ENCODE peak calls at places on chromosome 4, in five cellular contexts. K, F, Y, Q and E are unnamed samples.

GRCh38 chr4:73212982-73213730 is 45.4 kb downstream of the ANKRD17 start:
- DNase-seq in K (no peak), F (no peak), Y (no peak), Q (no peak), E (no peak)

GRCh38 chr4:102036619-102037376 is 246.3 kb downstream of the BANK1 start:
- DNase-seq in K (no peak), F (no peak), Y (peak; percentile 25), Q (no peak), E (no peak)

GRCh38 chr4:77466430-77466829 is 139.2 kb upstream of the CXCL13 start:
- DNase-seq in K (no peak), F (no peak), Y (no peak), Q (no peak), E (no peak)

GRCh38 chr4:176638992-176639391 is 153.7 kb downstream of the VEGFC start:
- DNase-seq in K (no peak), F (no peak), Y (peak; percentile 23), Q (no peak), E (no peak)

GRCh38 chr4:13268165-13268564 is 216.0 kb downstream of the RAB28 start:
- DNase-seq in K (no peak), F (no peak), Y (no peak), Q (no peak), E (no peak)

GRCh38 chr4:32909722-32910121 is 2189.6 kb downstream of the PCDH7 start:
- DNase-seq in K (no peak), F (no peak), Y (no peak), Q (no peak), E (no peak)

GRCh38 chr4:39319678-39320077 is 46.5 kb downstream of the RFC1 start:
- DNase-seq in K (no peak), F (no peak), Y (peak; percentile 90), Q (no peak), E (no peak)

GRCh38 chr4:56871357-56871993 is 36.2 kb upstream of the REST start:
- DNase-seq in K (no peak), F (no peak), Y (no peak), Q (no peak), E (no peak)

GRCh38 chr4:1571986-1572385 is 112.1 kb downstream of the FAM53A start:
- DNase-seq in K (peak; percentile 35), F (no peak), Y (no peak), Q (no peak), E (no peak)

GRCh38 chr4:183129675-183130074 is 30.6 kb downstream of the WWC2 start:
- DNase-seq in K (no peak), F (no peak), Y (no peak), Q (no peak), E (no peak)

GRCh38 chr4:122847931-122848330 is 21.3 kb downstream of the FGF2 start:
- DNase-seq in K (no peak), F (no peak), Y (no peak), Q (no peak), E (no peak)

GRCh38 chr4:140856692-140857091 is 100.5 kb upstream of the TBC1D9 start:
- DNase-seq in K (peak; percentile 64), F (no peak), Y (peak; percentile 22), Q (no peak), E (no peak)

GRCh38 chr4:145791988-145792387 is 112.0 kb downstream of the C4orf51 start:
- DNase-seq in K (no peak), F (no peak), Y (no peak), Q (no peak), E (no peak)

GRCh38 chr4:113673450-113673849 is 88.1 kb downstream of the CAMK2D start:
- DNase-seq in K (no peak), F (no peak), Y (peak; percentile 54), Q (no peak), E (no peak)

GRCh38 chr4:161767116-161767515 is 396.7 kb downstream of the FSTL5 start:
- DNase-seq in K (no peak), F (no peak), Y (peak; percentile 28), Q (no peak), E (no peak)

GRCh38 chr4:1211371-1211770 is 37.6 kb downstream of the CTBP1 start:
- DNase-seq in K (peak; percentile 61), F (no peak), Y (no peak), Q (no peak), E (peak; percentile 41)

GRCh38 chr4:77052352-77052751 is 23.4 kb downstream of the CCNI start:
- DNase-seq in K (no peak), F (no peak), Y (peak; percentile 69), Q (no peak), E (peak; percentile 54)

GRCh38 chr4:100836929-100837328 is 319.1 kb upstream of the EMCN start:
- DNase-seq in K (no peak), F (no peak), Y (no peak), Q (no peak), E (no peak)

GRCh38 chr4:17029964-17030363 is 131.5 kb upstream of the LDB2 start:
- DNase-seq in K (no peak), F (no peak), Y (no peak), Q (no peak), E (no peak)

GRCh38 chr4:56727150-56727549 is 46.1 kb upstream of the HOPX start:
- DNase-seq in K (no peak), F (no peak), Y (peak; percentile 32), Q (no peak), E (no peak)

GRCh38 chr4:52889778-52890400 is 27.8 kb downstream of the RASL11B start:
- DNase-seq in K (no peak), F (no peak), Y (no peak), Q (no peak), E (no peak)

GRCh38 chr4:20624783-20625364 is 75.4 kb upstream of the PACRGL start:
- DNase-seq in K (no peak), F (no peak), Y (peak; percentile 8), Q (no peak), E (no peak)

GRCh38 chr4:28444886-28445496 is 1584.3 kb downstream of the STIM2 start:
- DNase-seq in K (no peak), F (no peak), Y (peak; percentile 56), Q (no peak), E (no peak)

GRCh38 chr4:123349401-123350190 is 47.0 kb upstream of the SPRY1 start:
- DNase-seq in K (no peak), F (no peak), Y (no peak), Q (no peak), E (no peak)

GRCh38 chr4:165112258-165113156 is at the start of gene TMEM192:
- DNase-seq in K (peak; percentile 96), F (peak; percentile 94), Y (peak; percentile 85), Q (peak; percentile 70), E (peak; percentile 98)
- TF ChIP-seq POLR2A in K (peak; percentile 28), F (peak; percentile 42), Y (no peak), Q (peak; percentile 84), E (peak; percentile 93)

DNA sequence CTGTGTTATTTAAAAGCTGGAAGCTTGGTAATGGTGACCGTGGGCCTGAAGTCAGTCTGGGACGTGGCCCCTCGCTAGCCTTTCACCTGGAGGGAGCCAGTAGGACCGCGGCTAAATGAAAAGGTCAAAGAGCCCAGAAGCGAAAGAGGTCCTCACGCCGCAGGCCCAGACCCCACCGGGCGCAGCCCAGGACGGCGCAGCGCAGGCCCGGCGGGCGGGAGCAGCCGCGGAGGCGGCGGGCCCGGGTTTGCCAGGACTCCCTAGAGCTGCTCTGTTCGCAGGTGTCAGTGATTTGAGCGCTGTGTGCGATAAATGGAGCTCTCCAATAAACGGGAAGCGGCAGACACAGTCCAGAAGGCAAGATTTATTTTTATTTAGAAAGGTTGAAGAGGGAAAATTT is 56.2 kb upstream of the STIM2 start:
- DNase-seq in K (no peak), F (no peak), Y (no peak), Q (no peak), E (no peak)
- H3K27ac ChIP-seq in K (no peak overlapping the region), F (no peak overlapping the region), Y (no peak overlapping the region), Q (no peak overlapping the region), E (no peak overlapping the region)

GRCh38 chr4:159455675-159456235 is 352.9 kb downstream of the RAPGEF2 start:
- DNase-seq in K (no peak), F (no peak), Y (peak; percentile 55), Q (no peak), E (no peak)
- TF ChIP-seq CTCF in K (no peak), F (no peak), Y (peak; percentile 73), Q (peak; percentile 67), E (peak; percentile 59)

GRCh38 chr4:41256131-41256739 is 493 bp upstream of the UCHL1 start:
- DNase-seq in K (no peak), F (no peak), Y (peak; percentile 74), Q (no peak), E (no peak)

GRCh38 chr4:41257901-41258300 is 1.2 kb downstream of the UCHL1 start:
- DNase-seq in K (no peak), F (no peak), Y (no peak), Q (no peak), E (no peak)

GRCh38 chr4:41257257-41257900 is 651 bp downstream of the UCHL1 start:
- DNase-seq in K (peak; percentile 70), F (peak; percentile 45), Y (peak; percentile 52), Q (no peak), E (peak; percentile 31)

GRCh38 chr4:41258783-41259182 is 2.1 kb downstream of the UCHL1 start:
- DNase-seq in K (no peak), F (peak; percentile 21), Y (peak; percentile 86), Q (no peak), E (no peak)

DNA sequence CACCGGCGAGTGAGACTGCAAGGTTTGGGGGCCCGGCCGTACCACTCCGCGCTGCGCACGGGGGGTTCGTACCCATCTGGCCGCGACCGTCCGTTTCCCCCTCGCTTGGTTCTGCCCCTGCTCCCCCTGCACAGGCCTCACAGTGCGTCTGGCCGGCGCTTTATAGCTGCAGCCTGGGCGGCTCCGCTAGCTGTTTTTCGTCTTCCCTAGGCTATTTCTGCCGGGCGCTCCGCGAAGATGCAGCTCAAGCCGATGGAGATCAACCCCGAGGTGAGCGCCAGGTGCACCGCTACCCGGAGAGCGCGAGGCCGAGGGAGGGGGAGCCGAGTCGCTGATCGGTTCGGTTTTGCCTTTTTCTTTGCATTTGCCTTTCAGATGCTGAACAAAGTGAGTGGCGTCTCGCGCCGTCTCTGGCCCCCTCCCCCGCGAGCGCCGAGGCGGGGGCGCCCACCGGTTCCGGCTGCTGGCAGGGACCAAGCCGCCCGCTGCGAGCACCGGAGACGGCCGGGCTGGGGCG is at the start of gene UCHL1:
- DNase-seq in K (peak; percentile 66), F (peak; percentile 69), Y (peak; percentile 94), Q (no peak), E (peak; percentile 21)
- TF ChIP-seq POLR2A in K (no peak), F (peak; percentile 14), Y (peak; percentile 99), Q (peak; percentile 86), E (no peak)

GRCh38 chr4:142480244-142480643 is 365.9 kb downstream of the INPP4B start:
- DNase-seq in K (no peak), F (no peak), Y (peak; percentile 37), Q (no peak), E (no peak)

GRCh38 chr4:142473960-142474338 is 372.2 kb downstream of the INPP4B start:
- DNase-seq in K (peak; percentile 65), F (no peak), Y (no peak), Q (no peak), E (no peak)

GRCh38 chr4:142473218-142473959 is 372.7 kb downstream of the INPP4B start:
- DNase-seq in K (peak; percentile 71), F (peak; percentile 42), Y (no peak), Q (no peak), E (peak; percentile 42)

GRCh38 chr4:142474398-142475087 is 371.6 kb downstream of the INPP4B start:
- DNase-seq in K (no peak), F (no peak), Y (peak; percentile 9), Q (no peak), E (no peak)

DNA sequence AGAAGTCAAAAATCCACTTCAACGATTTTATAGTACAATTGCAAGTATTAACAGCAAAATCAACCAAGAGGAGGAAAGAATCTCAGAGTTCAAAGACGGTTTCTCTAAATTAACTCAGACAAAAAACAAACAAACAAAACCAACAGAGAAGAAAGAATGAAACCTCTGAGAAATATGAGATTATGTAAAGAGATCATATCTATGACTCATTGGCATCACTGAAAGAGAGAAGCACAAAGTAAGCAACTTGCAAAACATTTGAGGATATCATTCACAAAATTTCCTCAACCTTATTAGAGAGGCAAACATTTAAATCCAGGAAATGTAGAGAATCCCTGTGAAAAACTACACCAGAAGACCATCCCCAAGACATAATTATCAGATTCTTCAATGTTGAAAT is 370.4 kb downstream of the INPP4B start:
- DNase-seq in K (no peak), F (no peak), Y (peak; percentile 44), Q (no peak), E (no peak)
- H3K27ac ChIP-seq in K (no peak overlapping the region), F (no peak overlapping the region), Y (no peak overlapping the region), Q (no peak overlapping the region), E (no peak overlapping the region)